ENCODE peak calls at places on chromosome 20, in four cellular contexts. One of them, this sample, is unnamed. For H3K79me1, the result is how much of the 10 kb centered on the place peaks cover.

GRCh38 chr20:49345538-49345937 is 67.7 kb upstream of the ZNFX1 start:
- DNase-seq in mesendoderm: peak
- DNase-seq in neuronal stem cell: no peak
- DNase-seq in H9: no peak
- DNase-seq in this sample: no peak

GRCh38 chr20:33524261-33524660 is 34.4 kb downstream of the CBFA2T2 start:
- DNase-seq in mesendoderm: no peak
- DNase-seq in neuronal stem cell: no peak
- DNase-seq in H9: no peak
- DNase-seq in this sample: no peak

GRCh38 chr20:22752324-22752723 is 168.0 kb upstream of the FOXA2 start:
- DNase-seq in mesendoderm: no peak
- DNase-seq in neuronal stem cell: no peak
- DNase-seq in H9: no peak
- DNase-seq in this sample: no peak

GRCh38 chr20:53303361-53303760 is 290.3 kb downstream of the ZNF217 start:
- DNase-seq in mesendoderm: no peak
- DNase-seq in neuronal stem cell: no peak
- DNase-seq in H9: no peak
- DNase-seq in this sample: no peak

GRCh38 chr20:35699914-35700624 is 864 bp downstream of the ROMO1 start:
- DNase-seq in mesendoderm: no peak
- DNase-seq in neuronal stem cell: no peak
- DNase-seq in H9: no peak
- DNase-seq in this sample: no peak

GRCh38 chr20:251352-251751 is 6.2 kb upstream of the DEFB132 start:
- DNase-seq in mesendoderm: peak
- DNase-seq in neuronal stem cell: no peak
- DNase-seq in H9: no peak
- DNase-seq in this sample: no peak

GRCh38 chr20:62728781-62729300 is 20.2 kb downstream of the NTSR1 start:
- DNase-seq in mesendoderm: no peak
- DNase-seq in neuronal stem cell: no peak
- DNase-seq in H9: no peak
- DNase-seq in this sample: no peak

GRCh38 chr20:15616626-15617025 is 956.6 kb downstream of the KIF16B start:
- DNase-seq in mesendoderm: no peak
- DNase-seq in neuronal stem cell: no peak
- DNase-seq in H9: no peak
- DNase-seq in this sample: no peak

GRCh38 chr20:17630806-17631195 is 51.2 kb downstream of the RRBP1 start:
- DNase-seq in mesendoderm: no peak
- DNase-seq in neuronal stem cell: no peak
- DNase-seq in H9: no peak
- DNase-seq in this sample: no peak

GRCh38 chr20:741620-742019 is 26.7 kb downstream of the SLC52A3 start:
- DNase-seq in mesendoderm: no peak
- DNase-seq in neuronal stem cell: no peak
- DNase-seq in H9: no peak
- DNase-seq in this sample: no peak

GRCh38 chr20:53828673-53829085 is 235.0 kb upstream of the ZNF217 start:
- DNase-seq in mesendoderm: peak
- DNase-seq in neuronal stem cell: no peak
- DNase-seq in H9: no peak
- DNase-seq in this sample: peak

GRCh38 chr20:62840244-62841197 is 21.1 kb downstream of the TCFL5 start:
- DNase-seq in mesendoderm: no peak
- DNase-seq in neuronal stem cell: no peak
- DNase-seq in H9: peak
- DNase-seq in this sample: no peak

GRCh38 chr20:14573676-14574075 is 236.3 kb upstream of the FLRT3 start:
- DNase-seq in mesendoderm: no peak
- DNase-seq in neuronal stem cell: no peak
- DNase-seq in H9: no peak
- DNase-seq in this sample: no peak

GRCh38 chr20:22805219-22805618 is 220.8 kb upstream of the FOXA2 start:
- DNase-seq in mesendoderm: peak
- DNase-seq in neuronal stem cell: no peak
- DNase-seq in H9: peak
- DNase-seq in this sample: peak

DNA sequence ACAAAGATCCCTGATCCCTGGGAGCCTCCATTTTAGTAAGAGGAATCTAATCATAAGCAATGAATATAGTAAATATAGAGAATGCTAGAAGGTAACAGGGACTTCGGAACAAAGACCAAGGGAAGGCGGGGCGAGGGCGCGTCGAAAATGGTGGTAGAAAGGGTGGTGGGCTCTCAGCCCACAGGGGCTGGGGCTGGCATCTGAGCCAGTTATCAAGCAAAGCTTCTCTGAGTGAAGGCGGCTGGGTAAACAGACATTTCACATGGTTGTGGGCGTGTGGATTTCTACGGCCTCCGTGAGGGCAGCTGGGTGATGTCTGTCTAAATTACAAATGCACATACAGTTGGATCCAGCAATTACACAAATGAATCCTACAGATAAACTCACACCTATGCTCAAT is 56.6 kb downstream of the TOX2 start:
- DNase-seq in mesendoderm: no peak
- DNase-seq in neuronal stem cell: no peak
- DNase-seq in H9: no peak
- DNase-seq in this sample: no peak
- H3K79me1 ChIP-seq in mesendoderm: under half
- H3K79me1 ChIP-seq in neuronal stem cell: under half
- H3K79me1 ChIP-seq in H9: under half
- H3K79me1 ChIP-seq in this sample: under half

DNA sequence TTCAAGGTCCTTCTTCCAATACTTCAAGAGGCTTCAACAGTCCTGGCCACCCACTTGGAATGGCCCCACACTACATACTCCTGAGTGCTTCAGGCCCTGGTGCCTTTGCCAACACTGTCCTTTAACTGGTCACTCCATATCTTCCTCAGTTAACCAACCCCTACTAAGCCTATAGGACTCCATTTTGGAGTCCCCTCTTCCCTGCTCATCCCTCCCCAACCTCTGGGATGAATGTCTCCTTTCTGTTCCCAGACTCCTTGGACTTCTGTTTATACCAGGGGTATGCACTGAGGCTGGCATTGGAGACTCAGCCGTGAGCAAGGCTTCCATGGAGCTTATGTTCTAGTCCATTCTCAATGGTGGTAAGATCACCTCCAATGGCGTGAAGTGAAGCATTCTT is 33.6 kb downstream of the COX4I2 start:
- DNase-seq in mesendoderm: no peak
- DNase-seq in neuronal stem cell: no peak
- DNase-seq in H9: no peak
- DNase-seq in this sample: no peak
- H3K79me1 ChIP-seq in mesendoderm: under half
- H3K79me1 ChIP-seq in neuronal stem cell: under half
- H3K79me1 ChIP-seq in H9: under half
- H3K79me1 ChIP-seq in this sample: under half

DNA sequence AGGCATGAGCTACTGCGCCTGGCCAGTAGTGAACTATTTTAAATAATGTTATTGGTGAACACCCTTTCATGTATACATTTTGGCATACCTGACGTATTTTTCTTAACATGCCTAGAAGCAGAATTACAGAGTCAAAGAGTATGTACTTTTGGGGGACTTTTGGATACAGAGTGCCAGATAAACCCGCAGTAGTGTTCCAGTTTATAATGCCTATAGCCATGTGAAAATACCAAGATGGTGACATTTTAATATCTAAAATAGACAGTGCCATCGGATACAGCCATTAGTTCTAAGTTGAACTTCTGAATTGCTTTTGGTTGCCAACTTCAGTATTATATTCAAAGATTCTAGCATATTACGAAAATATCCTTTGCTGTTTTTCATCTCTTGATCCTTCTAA is 20.3 kb downstream of the TM9SF4 start:
- DNase-seq in mesendoderm: no peak
- DNase-seq in neuronal stem cell: no peak
- DNase-seq in H9: no peak
- DNase-seq in this sample: no peak
- H3K79me1 ChIP-seq in mesendoderm: under half
- H3K79me1 ChIP-seq in neuronal stem cell: under half
- H3K79me1 ChIP-seq in H9: under half
- H3K79me1 ChIP-seq in this sample: half or more

GRCh38 chr20:58433029-58433657 is 44.1 kb downstream of the VAPB start:
- DNase-seq in mesendoderm: no peak
- DNase-seq in neuronal stem cell: no peak
- DNase-seq in H9: no peak
- DNase-seq in this sample: no peak

GRCh38 chr20:58435237-58435636 is 46.2 kb downstream of the VAPB start:
- DNase-seq in mesendoderm: no peak
- DNase-seq in neuronal stem cell: no peak
- DNase-seq in H9: no peak
- DNase-seq in this sample: no peak

GRCh38 chr20:58431134-58431533 is 42.1 kb downstream of the VAPB start:
- DNase-seq in mesendoderm: no peak
- DNase-seq in neuronal stem cell: no peak
- DNase-seq in H9: no peak
- DNase-seq in this sample: no peak

GRCh38 chr20:58432190-58432954 is 43.3 kb downstream of the VAPB start:
- DNase-seq in mesendoderm: no peak
- DNase-seq in neuronal stem cell: no peak
- DNase-seq in H9: no peak
- DNase-seq in this sample: peak

GRCh38 chr20:58433759-58434158 is 44.7 kb downstream of the VAPB start:
- DNase-seq in mesendoderm: no peak
- DNase-seq in neuronal stem cell: no peak
- DNase-seq in H9: no peak
- DNase-seq in this sample: peak
- H3K79me1 ChIP-seq in mesendoderm: under half
- H3K79me1 ChIP-seq in neuronal stem cell: under half
- H3K79me1 ChIP-seq in H9: under half
- H3K79me1 ChIP-seq in this sample: under half

GRCh38 chr20:41300906-41301305 is 16.6 kb downstream of the ZHX3 start:
- DNase-seq in mesendoderm: peak
- DNase-seq in neuronal stem cell: no peak
- DNase-seq in H9: no peak
- DNase-seq in this sample: no peak
- H3K79me1 ChIP-seq in mesendoderm: under half
- H3K79me1 ChIP-seq in neuronal stem cell: under half
- H3K79me1 ChIP-seq in H9: under half
- H3K79me1 ChIP-seq in this sample: under half